ENCODE peak calls at places on chromosome 19, in seven cellular contexts. H, N, W, V, B, M and Y are unnamed samples.

GRCh38 chr19:39377373-39378362 is 13.2 kb downstream of the PAF1 start:
- DNase-seq in B (no peak), W (no peak), V (no peak), M (no peak), H (no peak), N (no peak), Y (no peak)

GRCh38 chr19:35851213-35852028 is 883 bp downstream of the NPHS1 start:
- DNase-seq in M (no peak), N (no peak), H (no peak), W (no peak), V (peak; percentile 23), B (no peak), Y (no peak)

GRCh38 chr19:33325920-33326319 is 23.6 kb upstream of the CEBPA start:
- DNase-seq in V (no peak), W (no peak), B (no peak), H (no peak), M (no peak), N (no peak), Y (no peak)

GRCh38 chr19:32627714-32628253 is 46.8 kb downstream of the PDCD5 start:
- DNase-seq in M (no peak), B (no peak), H (no peak), N (no peak), V (no peak), W (no peak), Y (no peak)

GRCh38 chr19:48308695-48309586 is 16.4 kb upstream of the EMP3 start:
- DNase-seq in W (peak; percentile 33), H (no peak), N (no peak), B (no peak), M (no peak), V (no peak), Y (no peak)

GRCh38 chr19:57010541-57010940 is 109.2 kb upstream of the USP29 start:
- DNase-seq in M (no peak), V (no peak), H (no peak), N (no peak), W (no peak), B (no peak), Y (no peak)

GRCh38 chr19:50268046-50268445 is 61.1 kb downstream of the KCNC3 start:
- DNase-seq in M (no peak), H (no peak), W (no peak), B (no peak), V (no peak), N (no peak), Y (no peak)

GRCh38 chr19:3234800-3235199 is 10.3 kb downstream of the CELF5 start:
- DNase-seq in B (no peak), M (no peak), H (no peak), N (no peak), W (no peak), V (peak; percentile 25), Y (no peak)

GRCh38 chr19:49591731-49592485 is 926 bp downstream of the PRR12 start:
- DNase-seq in M (no peak), B (no peak), H (peak; percentile 18), N (peak; percentile 37), V (peak; percentile 54), W (peak; percentile 65), Y (no peak)

GRCh38 chr19:38228491-38229439 is 4.7 kb upstream of the DPF1 start:
- DNase-seq in N (no peak), H (no peak), M (no peak), W (no peak), V (no peak), B (no peak), Y (no peak)

GRCh38 chr19:11480927-11481776 is at the start of gene ELAVL3:
- DNase-seq in N (no peak), H (no peak), M (no peak), V (no peak), B (no peak), W (no peak), Y (no peak)

GRCh38 chr19:29823581-29824330 is 12.0 kb downstream of the CCNE1 start:
- DNase-seq in V (no peak), W (no peak), M (no peak), N (no peak), H (no peak), B (no peak), Y (no peak)

GRCh38 chr19:31351212-31352193 is 2.3 kb upstream of the TSHZ3 start:
- DNase-seq in N (no peak), B (no peak), W (peak; percentile 62), M (no peak), V (no peak), H (no peak), Y (no peak)

GRCh38 chr19:22545751-22546150 is 88.4 kb upstream of the ZNF492 start:
- DNase-seq in V (peak; percentile 43), B (no peak), N (peak; percentile 68), H (no peak), W (peak; percentile 7), M (no peak), Y (peak; percentile 34)

GRCh38 chr19:46660008-46660517 is 919 bp downstream of the DACT3 start:
- DNase-seq in N (no peak), M (no peak), W (no peak), H (no peak), B (no peak), V (no peak), Y (no peak)

GRCh38 chr19:51783373-51783772 is 11.6 kb upstream of the FPR3 start:
- DNase-seq in B (no peak), W (peak; percentile 19), H (no peak), M (no peak), N (no peak), V (peak; percentile 11), Y (peak; percentile 40)

GRCh38 chr19:30093966-30094770 is 152.1 kb downstream of the URI1 start:
- DNase-seq in V (no peak), B (no peak), W (no peak), N (no peak), M (no peak), H (no peak), Y (no peak)

GRCh38 chr19:1496714-1497577 is 6.0 kb downstream of the REEP6 start:
- DNase-seq in N (no peak), V (no peak), M (peak; percentile 79), H (no peak), B (no peak), W (no peak), Y (no peak)

GRCh38 chr19:54252845-54253244 is 4.2 kb downstream of the LILRB5 start:
- DNase-seq in H (no peak), B (no peak), W (no peak), V (no peak), M (no peak), N (no peak), Y (no peak)

GRCh38 chr19:35327642-35328041 is 1.3 kb upstream of the CD22 start:
- DNase-seq in W (no peak), B (no peak), N (no peak), V (no peak), M (no peak), H (no peak), Y (no peak)

GRCh38 chr19:29583196-29584006 is 22.7 kb upstream of the POP4 start:
- DNase-seq in H (no peak), W (peak; percentile 32), N (no peak), V (peak; percentile 36), B (no peak), M (no peak), Y (no peak)

GRCh38 chr19:5090465-5090779 is 121.5 kb downstream of the KDM4B start:
- DNase-seq in H (no peak), V (no peak), M (no peak), N (no peak), B (no peak), W (no peak), Y (no peak)

GRCh38 chr19:32324631-32325215 is 20.7 kb upstream of the ZNF507 start:
- DNase-seq in N (no peak), W (no peak), M (no peak), H (no peak), B (no peak), V (no peak), Y (no peak)

GRCh38 chr19:38361633-38362075 is 12.7 kb upstream of the PSMD8 start:
- DNase-seq in N (peak; percentile 75), W (peak; percentile 81), V (peak; percentile 77), M (peak; percentile 85), B (no peak), H (peak; percentile 28), Y (peak; percentile 78)

GRCh38 chr19:31502536-31503170 is 153.4 kb upstream of the TSHZ3 start:
- DNase-seq in B (no peak), V (no peak), W (no peak), H (no peak), M (peak; percentile 69), N (no peak), Y (no peak)

GRCh38 chr19:10074153-10074552 is 12.0 kb upstream of the SHFL start:
- DNase-seq in N (no peak), H (no peak), V (peak; percentile 60), W (peak; percentile 40), M (no peak), B (no peak), Y (peak; percentile 17)

GRCh38 chr19:31264379-31264778 is 84.9 kb downstream of the TSHZ3 start:
- DNase-seq in H (no peak), B (no peak), W (no peak), N (peak; percentile 40), M (no peak), V (no peak), Y (no peak)